ENCODE peak calls at places on chromosomes 7 and 10, in seven cellular contexts. O is body of pancreas, F is H7, R is ascending aorta, G is PC-3, A is SJSA1, K is adipocyte. Q is an unnamed sample.

GRCh38 chr7:6430271-6430940 is 17.3 kb downstream of the DAGLB start:
- DNase-seq in O (no peak), F (peak), R (no peak), G (no peak), A (no peak), K (peak), Q (no peak)

GRCh38 chr7:136009488-136010079 is 32.4 kb upstream of the MTPN start:
- DNase-seq in O (no peak), F (peak), R (no peak), G (peak), A (no peak), K (peak), Q (no peak)

GRCh38 chr10:47311193-47311899 is 10.9 kb upstream of the GDF2 start:
- DNase-seq in O (peak), F (no peak), R (no peak), G (peak), A (no peak), K (no peak), Q (no peak)

GRCh38 chr10:116849271-116850057 is at the start of gene ENO4:
- DNase-seq in O (peak), F (peak), R (peak), G (peak), A (peak), K (peak), Q (peak)

GRCh38 chr10:4352566-4352961 is 473.4 kb upstream of the AKR1E2 start:
- DNase-seq in O (peak), F (no peak), R (peak), G (no peak), A (no peak), K (no peak), Q (no peak)

GRCh38 chr7:126529254-126529653 is 723.5 kb downstream of the GRM8 start:
- DNase-seq in O (no peak), F (no peak), R (no peak), G (no peak), A (no peak), K (no peak), Q (no peak)

GRCh38 chr10:70354566-70355233 is 27.7 kb downstream of the LRRC20 start:
- DNase-seq in O (no peak), F (no peak), R (no peak), G (no peak), A (no peak), K (no peak), Q (no peak)

GRCh38 chr7:32071466-32072091 is 1.4 kb upstream of the PDE1C start:
- DNase-seq in O (no peak), F (peak), R (no peak), G (no peak), A (no peak), K (no peak), Q (no peak)

GRCh38 chr7:114530074-114530611 is 115.5 kb downstream of the FOXP2 start:
- DNase-seq in O (no peak), F (no peak), R (no peak), G (no peak), A (no peak), K (peak), Q (no peak)

GRCh38 chr10:117216028-117216427 is 18.7 kb downstream of the KCNK18 start:
- DNase-seq in O (no peak), F (peak), R (no peak), G (no peak), A (no peak), K (no peak), Q (no peak)

GRCh38 chr7:106865130-106866115 is at the start of gene PIK3CG:
- DNase-seq in O (no peak), F (no peak), R (no peak), G (no peak), A (no peak), K (no peak), Q (no peak)

GRCh38 chr7:94333810-94334209 is 60.9 kb upstream of the COL1A2 start:
- DNase-seq in O (no peak), F (no peak), R (no peak), G (peak), A (no peak), K (no peak), Q (no peak)

GRCh38 chr10:122196218-122196617 is 74.9 kb upstream of the BTBD16 start:
- DNase-seq in O (no peak), F (no peak), R (no peak), G (no peak), A (no peak), K (no peak), Q (no peak)

GRCh38 chr10:16828114-16828568 is 10.9 kb upstream of the RSU1 start:
- DNase-seq in O (peak), F (peak), R (peak), G (peak), A (peak), K (peak), Q (no peak)

GRCh38 chr10:34107623-34108516 is 707.2 kb downstream of the PARD3 start:
- DNase-seq in O (no peak), F (no peak), R (peak), G (no peak), A (peak), K (no peak), Q (no peak)

GRCh38 chr10:76234827-76235226 is 803.4 kb downstream of the LRMDA start:
- DNase-seq in O (no peak), F (no peak), R (no peak), G (no peak), A (no peak), K (no peak), Q (no peak)

GRCh38 chr10:46096426-46096825 is 50.4 kb upstream of the MSMB start:
- DNase-seq in O (no peak), F (no peak), R (no peak), G (peak), A (no peak), K (no peak), Q (no peak)

GRCh38 chr10:35462491-35462934 is 126.2 kb downstream of the CCNY start:
- DNase-seq in O (peak), F (no peak), R (no peak), G (no peak), A (no peak), K (no peak), Q (no peak)

GRCh38 chr10:52300599-52301277 is 13.3 kb upstream of the DKK1 start:
- DNase-seq in O (no peak), F (no peak), R (no peak), G (peak), A (no peak), K (no peak), Q (no peak)

GRCh38 chr10:30812018-30812851 is 182.7 kb upstream of the LYZL2 start:
- DNase-seq in O (no peak), F (peak), R (peak), G (no peak), A (peak), K (peak), Q (peak)

GRCh38 chr10:49310901-49311561 is 12.1 kb downstream of the C10orf71 start:
- DNase-seq in O (no peak), F (no peak), R (no peak), G (no peak), A (no peak), K (no peak), Q (no peak)

GRCh38 chr7:101333912-101334311 is 12.3 kb upstream of the IFT22 start:
- DNase-seq in O (no peak), F (no peak), R (no peak), G (no peak), A (no peak), K (no peak), Q (no peak)

GRCh38 chr7:112550468-112551060 is 69.8 kb downstream of the LSMEM1 start:
- DNase-seq in O (peak), F (peak), R (no peak), G (peak), A (no peak), K (peak), Q (peak)

GRCh38 chr10:115944538-115944937 is 328.5 kb downstream of the GFRA1 start:
- DNase-seq in O (no peak), F (no peak), R (no peak), G (no peak), A (no peak), K (no peak), Q (no peak)

GRCh38 chr10:15370212-15370740 is 813 bp downstream of the FAM171A1 start:
- DNase-seq in O (peak), F (peak), R (no peak), G (no peak), A (no peak), K (peak), Q (peak)
- H3K4me3 ChIP-seq in O (peak), F (peak), R (peak), G (peak), A (peak), K (peak), Q (peak)

DNA sequence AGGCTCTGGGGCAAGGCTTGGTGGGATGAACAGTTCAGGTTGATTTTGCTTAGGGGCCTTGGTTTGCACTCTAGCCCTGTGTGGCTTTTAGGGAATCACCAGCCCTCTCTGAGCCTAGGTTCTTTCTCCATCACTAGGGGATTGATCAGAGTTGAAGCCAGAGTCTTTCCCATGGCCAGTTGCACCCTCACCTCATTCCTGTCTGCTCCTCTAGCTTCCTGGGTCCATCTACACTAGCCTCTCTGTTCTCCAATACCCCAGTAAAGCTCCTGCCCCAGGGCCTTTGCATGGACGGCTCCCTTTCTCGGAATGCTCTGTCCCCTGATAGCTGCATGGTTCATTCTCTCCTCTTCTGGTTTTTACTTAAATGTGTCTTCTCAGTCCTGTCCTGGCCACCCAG is 40.4 kb downstream of the SORCS3 start:
- DNase-seq in O (no peak), F (no peak), R (no peak), G (no peak), A (no peak), K (no peak), Q (no peak)
- H3K4me3 ChIP-seq in O (no peak), F (peak), R (no peak), G (no peak), A (no peak), K (no peak), Q (no peak)

DNA sequence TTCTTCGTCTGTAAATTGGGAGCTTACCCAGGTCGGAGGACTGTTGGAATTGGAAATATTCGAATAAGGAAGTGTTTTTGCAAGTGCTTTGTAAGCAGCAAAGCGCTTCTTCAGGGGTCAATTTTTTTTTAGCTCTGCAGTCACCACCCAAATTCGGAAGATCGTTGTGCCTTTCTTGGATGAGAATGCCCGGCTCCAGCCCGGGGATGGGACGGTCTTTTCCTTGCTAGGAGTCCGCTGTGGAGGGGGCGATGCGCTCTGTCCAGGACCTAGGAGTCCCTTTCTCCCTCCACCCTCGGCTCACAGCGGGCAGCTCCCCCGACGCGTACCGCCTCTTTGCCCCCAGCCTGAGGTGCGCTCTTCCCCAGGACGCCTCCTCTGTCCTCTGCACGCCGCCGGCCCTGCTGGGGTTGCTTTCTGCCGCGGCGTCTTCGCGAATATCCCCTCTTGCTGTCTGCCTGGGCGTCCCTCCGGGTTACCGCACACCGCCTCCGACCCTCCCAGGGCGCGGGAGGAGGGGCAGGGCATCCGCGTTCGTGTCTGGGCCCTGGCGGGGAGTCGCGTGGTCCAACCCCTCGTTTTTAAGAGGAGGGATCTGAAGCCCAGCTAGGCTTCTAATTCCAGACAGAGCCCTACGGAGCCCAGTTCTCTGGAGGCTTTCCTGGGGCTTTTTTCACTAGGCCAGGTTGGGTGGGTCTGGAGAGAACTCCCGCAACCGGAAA is 167.1 kb downstream of the UBE2H start:
- DNase-seq in O (no peak), F (peak), R (no peak), G (no peak), A (no peak), K (no peak), Q (no peak)
- H3K4me3 ChIP-seq in O (no peak), F (peak), R (peak), G (no peak), A (no peak), K (no peak), Q (no peak)

GRCh38 chr7:134574322-134574721 is 25.4 kb downstream of the AKR1B15 start:
- DNase-seq in O (no peak), F (no peak), R (no peak), G (no peak), A (no peak), K (no peak), Q (no peak)
- H3K4me3 ChIP-seq in O (no peak), F (no peak), R (no peak), G (no peak), A (no peak), K (no peak), Q (no peak)

DNA sequence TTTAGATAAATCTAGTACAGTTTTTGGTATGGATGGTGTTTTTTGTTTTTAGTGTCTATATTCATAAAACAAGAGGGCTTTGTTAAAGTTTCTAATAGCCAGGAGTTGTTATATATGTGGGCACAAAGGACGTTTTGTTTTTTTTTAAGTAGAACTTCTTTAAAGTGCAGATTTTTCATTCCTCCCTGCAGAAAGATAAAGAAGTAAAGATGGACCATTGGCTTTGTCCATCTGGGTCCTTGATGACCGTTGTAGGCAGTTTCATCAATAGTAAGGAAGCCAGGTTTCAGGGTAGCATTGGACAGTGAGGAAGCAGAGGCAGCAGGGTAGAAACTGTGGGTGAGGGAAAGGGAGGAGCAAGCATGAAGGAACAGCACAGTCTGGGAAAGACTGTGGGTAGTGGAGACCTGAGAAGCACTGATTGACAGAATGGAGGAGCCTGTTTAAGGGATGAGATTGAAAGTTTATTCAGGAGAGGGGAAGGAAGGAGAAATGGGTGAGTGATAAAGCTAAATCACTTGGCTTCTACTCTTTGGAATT is 5.3 kb downstream of the CALU start:
- DNase-seq in O (no peak), F (no peak), R (no peak), G (no peak), A (no peak), K (no peak), Q (no peak)
- H3K4me3 ChIP-seq in O (no peak), F (no peak), R (no peak), G (no peak), A (no peak), K (no peak), Q (no peak)

DNA sequence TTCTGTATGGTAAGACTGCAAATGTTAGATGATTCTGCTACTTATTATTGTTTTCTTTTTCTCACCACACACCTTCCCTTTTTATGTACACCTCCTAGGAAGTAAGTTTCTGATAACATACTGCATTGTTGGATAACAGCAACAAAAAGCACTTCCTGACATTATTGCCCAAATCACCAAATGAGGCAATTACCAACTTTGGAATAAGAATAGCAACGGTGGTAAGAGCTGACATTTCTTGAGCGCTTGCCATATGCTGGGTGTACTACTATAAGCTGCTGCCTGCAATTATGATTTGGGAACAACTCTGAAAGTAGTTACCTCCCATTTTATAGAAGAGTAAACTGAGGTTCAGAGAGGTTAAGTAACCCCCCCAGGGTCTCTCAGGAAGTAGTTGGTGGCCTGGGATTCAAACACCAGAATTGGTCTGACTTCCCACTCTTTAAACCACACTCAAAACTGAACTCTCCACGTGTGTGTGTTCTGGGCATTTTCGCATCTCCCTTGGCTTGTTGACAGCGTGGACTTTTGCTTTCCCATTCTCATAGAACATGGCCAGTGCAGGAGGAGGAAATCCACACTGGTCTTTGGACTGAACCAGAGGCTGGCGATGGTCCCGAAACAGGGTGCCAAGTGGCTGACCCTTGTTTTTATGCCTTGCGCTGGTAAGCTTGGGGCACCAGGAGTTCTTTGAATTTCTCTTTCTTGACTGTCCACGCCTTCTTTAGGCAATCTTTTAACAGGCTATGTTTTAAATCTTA is 71.4 kb downstream of the TCF7L2 start:
- DNase-seq in O (peak), F (no peak), R (no peak), G (no peak), A (no peak), K (no peak), Q (no peak)
- H3K4me3 ChIP-seq in O (no peak), F (no peak), R (no peak), G (no peak), A (no peak), K (peak), Q (no peak)

DNA sequence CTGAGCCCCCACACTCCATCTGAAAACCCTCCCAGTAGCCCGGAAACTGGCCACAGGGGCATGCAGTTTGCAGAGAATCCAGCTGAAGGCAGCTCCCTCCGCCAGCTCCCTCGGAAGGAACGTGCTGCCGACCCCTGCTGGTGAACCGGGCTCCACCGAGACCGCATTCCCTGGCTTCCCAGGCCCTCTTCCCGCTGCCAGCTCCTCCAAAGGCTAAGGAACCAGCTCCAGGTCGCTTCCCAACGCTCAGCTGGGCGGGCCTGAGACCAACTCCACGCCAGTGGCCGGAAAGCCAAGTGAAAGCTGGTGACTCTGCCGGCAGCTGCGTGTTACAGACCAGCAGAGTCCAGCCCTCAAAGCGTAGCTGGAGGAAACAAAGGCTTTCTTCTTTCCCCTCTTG is 35.8 kb downstream of the GPER1 start:
- DNase-seq in O (peak), F (peak), R (peak), G (no peak), A (peak), K (peak), Q (peak)
- H3K4me3 ChIP-seq in O (no peak), F (no peak), R (peak), G (no peak), A (no peak), K (peak), Q (no peak)

DNA sequence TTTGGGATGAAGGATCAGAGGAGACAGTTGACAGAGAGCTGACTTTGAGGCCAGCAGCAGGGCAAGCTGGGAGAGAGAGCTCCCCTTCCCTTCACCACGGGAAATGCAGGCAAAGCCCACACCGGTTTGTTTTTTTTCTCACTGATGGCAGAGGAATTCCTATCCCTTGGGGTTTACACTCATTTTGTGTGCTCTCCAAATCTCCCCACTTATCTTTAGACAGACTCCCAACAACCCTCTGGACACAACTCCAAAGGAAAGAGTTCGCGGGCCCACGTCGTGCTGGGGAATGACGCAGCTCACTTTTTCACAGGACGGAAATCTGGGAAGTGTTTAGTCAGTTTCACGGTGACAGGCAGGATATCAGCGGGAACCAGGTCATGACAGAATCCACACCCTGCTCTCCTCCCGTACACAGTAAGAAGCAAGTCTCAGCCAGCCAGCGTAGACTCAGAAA is 68.3 kb upstream of the FAM171A1 start:
- DNase-seq in O (peak), F (peak), R (peak), G (no peak), A (no peak), K (peak), Q (peak)
- H3K4me3 ChIP-seq in O (no peak), F (no peak), R (peak), G (no peak), A (peak), K (peak), Q (no peak)

GRCh38 chr7:151341357-151342101 is at the start of gene NUB1:
- DNase-seq in O (peak), F (peak), R (peak), G (peak), A (peak), K (peak), Q (peak)

GRCh38 chr7:151342102-151342646 is 562 bp downstream of the NUB1 start:
- DNase-seq in O (no peak), F (no peak), R (no peak), G (no peak), A (no peak), K (peak), Q (no peak)

GRCh38 chr7:151339651-151340377 is 1.8 kb upstream of the NUB1 start:
- DNase-seq in O (no peak), F (no peak), R (no peak), G (no peak), A (peak), K (no peak), Q (no peak)

GRCh38 chr7:151342811-151343210 is 1.2 kb downstream of the NUB1 start:
- DNase-seq in O (no peak), F (no peak), R (no peak), G (no peak), A (peak), K (no peak), Q (no peak)

DNA sequence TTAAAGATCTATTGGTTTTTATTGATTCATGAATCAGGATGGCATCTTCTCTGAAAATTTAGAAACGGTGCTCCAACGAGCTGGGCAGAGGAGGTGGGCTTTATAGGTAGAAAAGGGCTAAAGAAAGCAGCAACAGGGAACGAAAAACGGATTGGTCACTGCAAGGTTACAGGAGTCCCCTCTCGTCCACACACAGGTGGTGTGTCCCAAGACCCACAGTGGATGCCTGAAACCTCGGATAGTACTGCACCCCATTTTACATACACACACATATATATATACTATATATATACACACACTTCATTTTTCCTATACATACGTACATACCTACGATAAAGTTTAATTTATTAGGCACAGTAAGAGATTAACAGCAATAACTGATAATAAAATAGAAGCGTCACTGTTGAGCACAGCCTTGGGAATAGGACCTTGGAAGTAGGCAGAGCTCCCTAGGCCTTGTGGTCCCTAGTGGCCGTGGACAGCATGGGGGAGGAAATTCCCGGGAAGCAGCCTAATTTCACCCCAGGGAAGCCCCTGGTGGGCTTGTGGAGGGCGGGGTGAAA is 737 bp upstream of the NUB1 start:
- DNase-seq in O (no peak), F (no peak), R (no peak), G (no peak), A (peak), K (no peak), Q (peak)
- H3K4me3 ChIP-seq in O (no peak), F (peak), R (peak), G (no peak), A (peak), K (peak), Q (no peak)

Q was measured in lower leg skin.